ENCODE peak calls at places on chromosomes 7 and 10, in six cellular contexts. I, V, Z, G, X and M are unnamed samples.

GRCh38 chr7:41630741-41631140 is 72.1 kb downstream of the INHBA start:
- DNase-seq in V (no peak), I (no peak), G (no peak), Z (no peak), X (no peak), M (no peak)

GRCh38 chr7:148664319-148664718 is 34.4 kb upstream of the CUL1 start:
- DNase-seq in G (no peak), Z (no peak), X (no peak), I (peak; percentile 8), V (peak; percentile 79), M (no peak)

GRCh38 chr7:5303885-5304505 is 21.3 kb downstream of the SLC29A4 start:
- DNase-seq in X (no peak), I (peak; percentile 31), G (no peak), V (no peak), Z (no peak), M (no peak)

GRCh38 chr7:19648791-19649190 is 60.0 kb downstream of the POLR1F start:
- DNase-seq in X (no peak), V (no peak), I (peak; percentile 2), G (no peak), Z (no peak), M (no peak)

GRCh38 chr7:69782917-69783684 is 184.8 kb downstream of the AUTS2 start:
- DNase-seq in X (no peak), Z (no peak), V (peak; percentile 70), I (peak; percentile 3), G (no peak), M (no peak)

GRCh38 chr7:141291541-141291940 is 217.7 kb downstream of the TMEM178B start:
- DNase-seq in Z (no peak), G (no peak), X (no peak), V (no peak), I (no peak), M (no peak)

GRCh38 chr7:2633538-2634264 is 1.9 kb downstream of the TTYH3 start:
- DNase-seq in Z (no peak), G (peak; percentile 87), I (peak; percentile 94), V (peak; percentile 87), X (peak; percentile 64), M (no peak)

GRCh38 chr7:77823787-77824186 is 25.2 kb downstream of the PHTF2 start:
- DNase-seq in G (no peak), V (no peak), X (no peak), I (no peak), Z (no peak), M (no peak)

GRCh38 chr10:20622522-20623270 is 274.4 kb downstream of the NEBL start:
- DNase-seq in X (no peak), V (peak; percentile 73), G (no peak), I (peak; percentile 61), Z (no peak), M (no peak)

GRCh38 chr10:72259491-72260214 is 14.1 kb upstream of the DDIT4 start:
- DNase-seq in Z (no peak), G (peak; percentile 74), X (no peak), I (peak; percentile 93), V (peak; percentile 88), M (no peak)

DNA sequence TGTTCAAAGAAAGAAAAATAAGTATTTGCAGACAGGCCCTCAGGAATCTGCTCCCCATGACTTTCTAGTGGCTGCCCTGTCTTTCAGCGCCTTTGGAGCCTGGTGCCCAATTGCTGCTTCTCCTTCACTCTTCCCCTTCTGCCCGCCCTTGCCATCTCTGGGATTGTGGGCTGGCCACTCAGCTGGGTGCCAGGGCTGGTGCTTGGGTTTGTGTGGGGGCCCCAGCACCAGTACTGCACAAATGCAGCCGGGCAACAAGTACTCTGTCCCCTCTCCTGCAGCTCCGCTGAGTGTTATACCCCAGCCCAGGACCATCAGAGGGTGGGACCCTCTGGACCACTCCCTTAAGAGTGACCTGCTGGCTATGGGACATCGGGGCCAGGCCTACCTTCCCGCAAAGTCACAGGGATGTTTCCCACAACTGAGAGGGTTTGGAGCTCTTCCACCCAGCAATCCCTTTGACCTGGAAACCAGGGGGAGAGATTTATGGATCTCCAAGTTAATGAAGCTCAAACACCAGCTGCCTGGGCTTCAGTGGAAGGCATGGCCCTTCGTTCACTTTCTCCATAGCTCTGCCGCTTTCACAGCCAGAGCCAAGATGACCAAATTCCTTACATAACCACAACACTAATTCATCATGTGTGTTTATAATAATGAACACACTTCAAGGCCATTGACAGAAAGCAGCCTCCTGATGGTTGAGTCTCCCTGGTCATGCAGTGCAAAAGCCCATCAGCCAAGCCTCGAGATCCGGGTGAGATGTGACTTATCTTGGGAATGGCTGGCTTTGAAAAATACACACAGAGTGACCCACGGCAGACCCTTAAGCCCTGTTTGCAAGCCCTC is 313.9 kb upstream of the ZNF32 start:
- DNase-seq in V (peak; percentile 36), X (no peak), Z (peak; percentile 33), I (peak; percentile 23), G (no peak), M (no peak)
- TF ChIP-seq CTCF in V (no peak), X (no peak), Z (no peak), I (no peak), G (no peak), M (no peak)

GRCh38 chr7:100764841-100765240 is 31.4 kb downstream of the ZAN start:
- DNase-seq in I (no peak), X (no peak), Z (no peak), V (no peak), G (no peak), M (no peak)
- TF ChIP-seq CTCF in I (no peak), X (no peak), Z (no peak), V (no peak), G (no peak), M (no peak)

GRCh38 chr7:143405671-143406352 is 2.8 kb downstream of the EPHA1 start:
- DNase-seq in X (no peak), I (peak; percentile 29), Z (no peak), V (no peak), G (no peak), M (no peak)

GRCh38 chr7:143408247-143408685 is 390 bp downstream of the EPHA1 start:
- DNase-seq in X (no peak), Z (no peak), V (no peak), I (no peak), G (no peak), M (peak; percentile 34)

GRCh38 chr7:143407296-143408246 is 1.1 kb downstream of the EPHA1 start:
- DNase-seq in I (peak; percentile 53), G (no peak), Z (no peak), V (no peak), X (no peak), M (no peak)

GRCh38 chr7:143410523-143411004 is 1.9 kb upstream of the EPHA1 start:
- DNase-seq in I (peak; percentile 71), V (no peak), X (no peak), G (no peak), Z (no peak), M (no peak)

DNA sequence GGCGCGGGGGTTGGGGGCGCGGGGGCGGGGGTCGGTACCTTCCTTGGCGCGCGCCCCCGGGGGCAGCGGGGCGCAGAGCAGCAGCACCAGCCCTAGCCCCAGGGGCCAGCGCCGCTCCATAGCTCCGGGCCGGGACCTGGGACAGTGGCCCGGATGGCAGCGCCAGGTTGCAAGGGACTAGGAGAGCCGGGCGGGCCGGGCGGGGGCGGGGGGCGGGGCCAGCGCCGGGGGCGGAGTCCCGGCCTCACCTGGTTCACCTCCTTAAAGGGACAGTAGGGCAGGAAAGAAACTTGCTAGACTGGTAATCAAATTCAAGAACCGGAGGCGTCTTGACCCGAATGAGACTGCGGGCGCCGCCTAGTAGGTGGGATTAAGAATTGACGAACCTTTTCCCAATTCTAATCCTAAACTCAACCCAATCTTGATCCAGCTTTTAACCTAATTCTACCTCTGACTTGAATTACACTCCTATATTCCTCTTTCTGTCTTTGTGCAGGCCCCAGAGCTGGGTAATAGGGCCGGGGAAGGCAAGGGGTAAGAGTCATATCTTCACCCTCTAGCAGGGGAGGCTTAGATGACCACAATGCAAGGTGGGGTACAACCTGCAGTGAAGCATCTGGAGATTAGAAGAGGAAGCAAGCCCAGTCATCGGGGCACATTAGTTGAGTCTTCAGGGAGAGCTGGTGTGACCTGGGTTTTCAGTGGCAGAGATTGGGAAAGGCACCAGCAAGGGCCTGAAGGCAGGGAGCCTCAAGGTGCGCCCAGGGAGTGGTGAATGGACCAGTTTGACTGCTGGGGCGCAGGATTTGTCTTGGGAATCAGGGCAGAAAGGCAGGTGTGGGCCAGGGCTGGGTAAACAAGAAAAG is at the start of gene EPHA1:
- DNase-seq in I (peak; percentile 35), V (no peak), G (no peak), Z (no peak), X (peak; percentile 65), M (peak; percentile 45)
- TF ChIP-seq CTCF in I (no peak), V (peak; percentile 27), G (peak; percentile 56), Z (peak; percentile 52), X (peak; percentile 37), M (peak; percentile 71)

DNA sequence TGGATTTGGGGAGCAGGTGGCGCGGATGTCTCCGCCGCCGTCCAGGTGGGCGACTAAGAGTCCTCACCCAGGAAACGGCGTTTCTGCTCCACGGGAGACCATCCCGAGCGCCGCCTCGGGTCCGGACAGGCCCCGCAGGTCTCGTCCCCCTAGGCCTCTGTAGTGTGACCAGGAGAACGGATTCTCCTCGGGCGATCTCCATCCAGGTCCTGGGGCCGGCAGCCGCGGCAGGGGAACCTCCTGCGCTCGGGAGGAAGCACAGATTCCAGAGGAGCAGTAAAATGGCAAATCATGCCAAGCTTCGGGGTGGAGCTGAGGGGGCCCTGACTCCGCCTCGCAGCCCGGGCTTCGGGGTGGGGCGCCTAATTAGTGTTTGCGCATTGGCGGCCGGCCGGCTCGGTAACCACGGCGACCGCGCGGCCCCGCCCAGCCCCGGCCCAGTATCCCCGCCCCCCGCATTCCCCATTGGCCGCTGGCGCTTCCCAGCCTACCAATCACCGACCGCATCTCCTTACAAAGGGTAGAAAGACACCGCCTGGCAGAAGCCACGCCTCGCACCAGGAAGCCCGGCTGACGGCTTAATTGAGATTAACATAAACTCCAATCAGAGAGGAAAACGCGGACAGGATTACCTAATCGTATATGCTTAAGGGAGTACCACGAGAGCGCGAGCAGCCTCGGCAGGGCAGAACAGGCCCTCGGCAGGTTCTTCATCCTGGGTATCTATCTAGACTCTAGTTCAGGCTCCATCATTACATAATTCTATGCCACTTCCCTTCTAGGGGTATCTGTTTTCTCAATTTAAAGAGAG is 168.6 kb downstream of the ARHGAP12 start:
- DNase-seq in Z (peak; percentile 95), V (peak; percentile 99), X (peak; percentile 97), G (peak; percentile 97), I (peak; percentile 99), M (peak; percentile 92)
- TF ChIP-seq CTCF in Z (no peak), V (no peak), X (no peak), G (no peak), I (no peak), M (no peak)

GRCh38 chr10:22657028-22657427 is 57.4 kb downstream of the PIP4K2A start:
- DNase-seq in V (no peak), X (no peak), Z (no peak), I (no peak), G (no peak), M (no peak)

GRCh38 chr10:22657566-22658190 is 56.7 kb downstream of the PIP4K2A start:
- DNase-seq in I (peak; percentile 37), G (peak; percentile 28), X (no peak), V (peak; percentile 26), Z (no peak), M (no peak)

GRCh38 chr10:22662693-22663330 is 51.6 kb downstream of the PIP4K2A start:
- DNase-seq in X (no peak), I (no peak), V (no peak), Z (no peak), G (no peak), M (no peak)

GRCh38 chr10:22658745-22659410 is 55.5 kb downstream of the PIP4K2A start:
- DNase-seq in V (peak; percentile 49), X (no peak), G (peak; percentile 37), Z (no peak), I (peak; percentile 43), M (no peak)

DNA sequence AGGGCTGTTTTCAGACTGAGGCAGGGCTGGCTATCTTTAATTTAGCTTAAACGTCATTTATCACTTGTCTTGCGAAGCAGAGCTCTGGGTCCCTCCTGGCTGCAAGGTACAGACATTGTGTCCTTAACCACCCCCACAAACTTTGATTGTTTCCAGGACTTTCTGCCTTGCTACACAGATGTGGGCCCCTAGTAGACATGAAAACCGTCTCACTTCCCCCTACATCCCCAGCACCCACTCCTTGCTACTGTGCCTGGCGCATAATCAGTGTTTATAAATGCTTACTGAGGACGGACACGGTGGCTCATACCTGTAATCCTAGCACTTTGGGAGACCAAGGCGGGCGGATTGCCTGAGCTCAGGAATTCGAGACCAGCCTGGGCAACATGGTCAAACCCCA is 54.5 kb downstream of the PIP4K2A start:
- DNase-seq in Z (no peak), V (no peak), X (no peak), I (no peak), G (no peak), M (no peak)
- TF ChIP-seq CTCF in Z (no peak), V (no peak), X (no peak), I (no peak), G (no peak), M (no peak)